ENCODE peak calls at places on chromosomes 16 and 17, in ten cellular contexts. P, B, D, K, C, O, I, F, S and U are unnamed samples.

GRCh38 chr16:56277040-56277439 is 85.8 kb downstream of the GNAO1 start:
- DNase-seq in P (peak; percentile 9), B (no peak), D (peak; percentile 16), K (peak; percentile 73), C (no peak), O (no peak), I (no peak), F (no peak), S (no peak), U (peak; percentile 26)

GRCh38 chr16:51767564-51767963 is 616.5 kb upstream of the SALL1 start:
- DNase-seq in P (no peak), B (no peak), D (no peak), K (no peak), C (no peak), O (no peak), I (no peak), F (no peak), S (no peak), U (no peak)

GRCh38 chr16:81697886-81698635 is 81.0 kb upstream of the PLCG2 start:
- DNase-seq in P (no peak), B (peak; percentile 55), D (no peak), K (no peak), C (no peak), O (no peak), I (peak; percentile 97), F (no peak), S (no peak), U (peak; percentile 38)

GRCh38 chr16:26985100-26986065 is 81.3 kb upstream of the C16orf82 start:
- DNase-seq in P (no peak), B (no peak), D (no peak), K (peak; percentile 47), C (no peak), O (no peak), I (no peak), F (no peak), S (no peak), U (no peak)

GRCh38 chr17:10033449-10033848 is 128.4 kb upstream of the RCVRN start:
- DNase-seq in P (no peak), B (no peak), D (no peak), K (no peak), C (no peak), O (no peak), I (no peak), F (no peak), S (no peak), U (no peak)

GRCh38 chr16:23186171-23186570 is 3.6 kb downstream of the SCNN1G start:
- DNase-seq in P (no peak), B (no peak), D (no peak), K (peak; percentile 37), C (no peak), O (no peak), I (no peak), F (no peak), S (no peak), U (no peak)

GRCh38 chr17:63519116-63519881 is 3.9 kb upstream of the KCNH6 start:
- DNase-seq in P (no peak), B (no peak), D (no peak), K (no peak), C (no peak), O (no peak), I (no peak), F (no peak), S (no peak), U (no peak)

GRCh38 chr17:12388206-12388605 is 277.5 kb upstream of the MYOCD start:
- DNase-seq in P (no peak), B (peak; percentile 34), D (no peak), K (no peak), C (no peak), O (peak; percentile 91), I (no peak), F (no peak), S (no peak), U (peak; percentile 32)

GRCh38 chr17:22505660-22506059 is 813.3 kb downstream of the KCNJ18 start:
- DNase-seq in P (no peak), B (no peak), D (no peak), K (no peak), C (no peak), O (no peak), I (no peak), F (no peak), S (no peak), U (no peak)

GRCh38 chr17:22506231-22506630 is 813.9 kb downstream of the KCNJ18 start:
- DNase-seq in P (no peak), B (no peak), D (no peak), K (no peak), C (no peak), O (no peak), I (no peak), F (no peak), S (no peak), U (no peak)

GRCh38 chr17:22503322-22503899 is 811.1 kb downstream of the KCNJ18 start:
- DNase-seq in P (no peak), B (no peak), D (no peak), K (no peak), C (no peak), O (no peak), I (no peak), F (no peak), S (no peak), U (no peak)

GRCh38 chr17:22507823-22508222 is 815.5 kb downstream of the KCNJ18 start:
- DNase-seq in P (no peak), B (no peak), D (peak; percentile 15), K (no peak), C (no peak), O (no peak), I (no peak), F (no peak), S (no peak), U (no peak)

GRCh38 chr17:22506861-22507260 is 814.5 kb downstream of the KCNJ18 start:
- DNase-seq in P (no peak), B (no peak), D (no peak), K (no peak), C (no peak), O (no peak), I (no peak), F (no peak), S (no peak), U (no peak)
- H3K9me3 ChIP-seq in P (no peaks in the 10 kb centered on the region), B (no peaks in the 10 kb centered on the region), D (peaks cover 17% of the 10 kb centered on the region), K (peaks cover 97% of the 10 kb centered on the region), C (no peaks in the 10 kb centered on the region), O (peaks cover 23% of the 10 kb centered on the region), I (no peaks in the 10 kb centered on the region), F (no peaks in the 10 kb centered on the region), S (peaks cover 2% of the 10 kb centered on the region), U (no peaks in the 10 kb centered on the region)

GRCh38 chr17:80545499-80545826 is 825 bp downstream of the RPTOR start:
- DNase-seq in P (peak; percentile 53), B (peak; percentile 10), D (no peak), K (no peak), C (no peak), O (no peak), I (peak; percentile 11), F (no peak), S (no peak), U (no peak)

GRCh38 chr17:80544655-80545498 is at the start of gene RPTOR:
- DNase-seq in P (peak; percentile 98), B (peak; percentile 92), D (peak; percentile 86), K (peak; percentile 94), C (peak; percentile 80), O (peak; percentile 89), I (peak; percentile 95), F (peak; percentile 48), S (peak; percentile 75), U (peak; percentile 92)

DNA sequence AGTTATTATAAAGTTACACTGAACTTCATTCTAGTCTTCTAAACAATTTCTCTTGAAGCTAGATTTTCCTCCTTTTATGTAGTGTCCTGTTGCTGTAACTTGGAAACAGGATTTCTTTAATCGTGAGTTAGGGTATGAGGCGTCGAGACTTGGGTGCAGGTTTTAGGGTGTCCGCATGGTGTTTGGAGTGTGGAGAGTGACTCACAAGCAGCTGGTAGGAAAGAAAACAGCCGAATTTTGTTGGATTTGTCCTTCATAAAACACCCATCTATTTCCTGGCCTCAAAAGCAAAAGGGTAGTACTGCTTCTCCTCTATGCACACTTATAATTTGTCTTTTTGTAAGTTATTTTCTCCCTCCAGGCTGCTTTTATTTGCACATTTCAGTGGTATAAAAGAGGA is 1.6 kb downstream of the RPTOR start:
- DNase-seq in P (no peak), B (no peak), D (no peak), K (no peak), C (no peak), O (no peak), I (no peak), F (no peak), S (no peak), U (no peak)
- H3K4me2 ChIP-seq in P (peak overlapping the region; percentile 98), B (peak overlapping the region; percentile 94), D (peak overlapping the region; percentile 86), K (peak overlapping the region; percentile 37), C (no peak overlapping the region), O (peak overlapping the region; percentile 97), I (peak overlapping the region; percentile 87), F (peak overlapping the region; percentile 95), S (peak overlapping the region; percentile 91), U (peak overlapping the region; percentile 94)

GRCh38 chr16:72997141-72997542 is 50.8 kb downstream of the ZFHX3 start:
- DNase-seq in P (no peak), B (peak; percentile 84), D (no peak), K (no peak), C (no peak), O (peak; percentile 18), I (no peak), F (peak; percentile 99), S (no peak), U (peak; percentile 62)

GRCh38 chr16:73000907-73001521 is 46.9 kb downstream of the ZFHX3 start:
- DNase-seq in P (no peak), B (no peak), D (no peak), K (no peak), C (no peak), O (no peak), I (no peak), F (no peak), S (no peak), U (no peak)

GRCh38 chr16:72999541-73000019 is 48.3 kb downstream of the ZFHX3 start:
- DNase-seq in P (no peak), B (no peak), D (no peak), K (no peak), C (no peak), O (no peak), I (no peak), F (no peak), S (no peak), U (no peak)

GRCh38 chr16:73002836-73003235 is 45.1 kb downstream of the ZFHX3 start:
- DNase-seq in P (no peak), B (peak; percentile 31), D (no peak), K (no peak), C (no peak), O (peak; percentile 74), I (no peak), F (no peak), S (no peak), U (no peak)

DNA sequence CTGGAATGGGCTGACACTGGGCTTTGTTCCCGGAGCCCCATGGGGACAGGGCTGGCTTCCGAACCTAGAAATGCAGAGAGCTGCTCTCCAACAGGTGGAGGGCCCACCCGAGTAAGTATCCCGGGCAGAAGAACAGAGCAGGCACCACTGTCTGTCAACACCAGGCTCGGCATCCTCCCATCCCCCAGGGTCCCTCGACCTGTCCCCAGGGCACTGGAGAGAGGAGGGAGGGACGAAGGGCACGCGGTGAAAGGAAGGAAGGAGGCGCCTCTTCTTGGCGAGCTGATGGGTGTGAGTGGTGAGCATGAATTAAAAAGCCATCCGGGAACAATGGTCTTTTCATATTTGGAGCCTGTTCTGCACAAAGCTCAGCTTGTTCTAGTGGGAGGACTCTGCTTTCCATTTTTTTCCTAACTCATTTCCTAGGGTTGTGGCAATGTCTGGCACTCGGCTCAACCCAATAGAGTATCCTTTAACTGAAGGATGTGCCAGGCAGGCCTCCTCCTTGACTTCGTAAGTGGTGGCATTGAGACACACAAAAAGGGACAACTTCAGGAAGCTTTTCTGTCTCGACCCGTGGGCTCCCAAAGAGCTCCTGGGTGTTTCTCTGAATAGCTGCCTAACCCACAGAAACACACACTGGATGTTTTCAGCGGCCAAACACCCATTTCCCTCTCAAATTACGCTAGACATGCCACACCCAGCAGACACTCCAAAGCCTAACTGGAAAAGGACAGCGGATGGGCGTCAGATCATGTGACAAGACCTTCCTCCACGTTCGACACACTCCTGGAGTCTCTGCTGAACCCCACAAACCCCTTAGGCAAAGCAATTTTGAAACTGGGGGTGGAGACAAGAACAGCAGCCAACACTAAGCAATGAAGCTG is 47.7 kb downstream of the ZFHX3 start:
- DNase-seq in P (no peak), B (peak; percentile 62), D (peak; percentile 91), K (no peak), C (no peak), O (no peak), I (no peak), F (no peak), S (no peak), U (no peak)
- H3K27ac ChIP-seq in P (no peak overlapping the region), B (no peak overlapping the region), D (peak overlapping the region; percentile 71), K (no peak overlapping the region), C (no peak overlapping the region), O (no peak overlapping the region), I (no peak overlapping the region), F (no peak overlapping the region), S (no peak overlapping the region), U (no peak overlapping the region)

DNA sequence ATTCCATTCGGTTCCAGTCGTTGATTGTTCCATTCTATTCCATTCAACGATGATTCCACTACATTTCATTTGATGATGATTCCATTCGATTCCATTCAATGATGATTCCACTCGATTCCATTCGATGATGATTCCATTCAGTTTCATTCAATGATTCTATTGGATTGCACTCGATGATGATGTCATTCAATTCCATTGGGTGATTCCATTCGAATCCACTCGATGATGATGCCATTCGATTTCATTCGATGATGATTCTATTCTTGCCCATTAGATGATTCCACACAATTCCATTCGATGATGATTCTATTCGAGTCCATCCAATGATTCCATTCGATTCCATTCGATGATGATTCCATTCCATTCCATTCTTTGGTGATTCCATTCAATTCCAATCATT is 1283.7 kb downstream of the TP53TG3F start:
- DNase-seq in P (no peak), B (no peak), D (no peak), K (no peak), C (no peak), O (no peak), I (no peak), F (no peak), S (no peak), U (no peak)
- H3K9me3 ChIP-seq in P (peaks cover 4% of the 10 kb centered on the region), B (no peaks in the 10 kb centered on the region), D (peaks cover 82% of the 10 kb centered on the region), K (peaks cover 81% of the 10 kb centered on the region), C (no peaks in the 10 kb centered on the region), O (peaks cover 2% of the 10 kb centered on the region), I (peaks cover 16% of the 10 kb centered on the region), F (peaks cover 56% of the 10 kb centered on the region), S (no peaks in the 10 kb centered on the region), U (peaks cover 7% of the 10 kb centered on the region)